ENCODE peak calls at places on chromosomes 11 and 22, in six cellular contexts. K is right atrium auricular region, J is Right ventricle myocardium superior, H is T-cell, I is smooth muscle cell of the brain vasculature, T is IMR-90. B is an unnamed sample.

GRCh38 chr11:86069408-86070086 is 663 bp upstream of the PICALM start:
- DNase-seq in K (peak), J (no peak), H (peak), I (no peak), T (peak), B (peak)

GRCh38 chr11:126442523-126442922 is 87.0 kb downstream of the ST3GAL4 start:
- DNase-seq in K (no peak), J (no peak), H (no peak), I (no peak), T (no peak), B (no peak)

GRCh38 chr11:97854877-97855276 is 1165.9 kb upstream of the CNTN5 start:
- DNase-seq in K (no peak), J (no peak), H (no peak), I (no peak), T (no peak), B (no peak)

GRCh38 chr11:15800121-15800800 is 556.1 kb downstream of the SOX6 start:
- DNase-seq in K (peak), J (peak), H (peak), I (no peak), T (peak), B (no peak)

GRCh38 chr11:123543796-123544195 is 110.6 kb downstream of the SCN3B start:
- DNase-seq in K (no peak), J (no peak), H (no peak), I (no peak), T (peak), B (no peak)

GRCh38 chr11:417652-418342 is 3.0 kb upstream of the SIGIRR start:
- DNase-seq in K (no peak), J (peak), H (no peak), I (no peak), T (no peak), B (no peak)

GRCh38 chr11:44852159-44852707 is 98.5 kb downstream of the TP53I11 start:
- DNase-seq in K (no peak), J (no peak), H (no peak), I (no peak), T (peak), B (no peak)

GRCh38 chr11:111097191-111097590 is 148.3 kb upstream of the POU2AF2 start:
- DNase-seq in K (peak), J (peak), H (no peak), I (no peak), T (peak), B (no peak)

GRCh38 chr11:126226334-126227084 is 14.9 kb downstream of the FAM118B start:
- DNase-seq in K (no peak), J (no peak), H (no peak), I (no peak), T (no peak), B (no peak)

GRCh38 chr11:35781342-35782171 is 119.0 kb downstream of the TRIM44 start:
- DNase-seq in K (no peak), J (no peak), H (no peak), I (no peak), T (peak), B (no peak)

GRCh38 chr22:30809086-30809485 is 114.4 kb downstream of the OSBP2 start:
- DNase-seq in K (no peak), J (no peak), H (no peak), I (no peak), T (peak), B (no peak)

GRCh38 chr11:67438121-67438902 is 830 bp upstream of the PTPRCAP start:
- DNase-seq in K (no peak), J (no peak), H (peak), I (no peak), T (no peak), B (no peak)

GRCh38 chr11:65482306-65482850 is 16.5 kb upstream of the MALAT1 start:
- DNase-seq in K (no peak), J (no peak), H (no peak), I (no peak), T (no peak), B (no peak)

GRCh38 chr11:68049509-68050370 is 10.9 kb downstream of the TCIRG1 start:
- DNase-seq in K (no peak), J (no peak), H (no peak), I (no peak), T (no peak), B (no peak)

GRCh38 chr11:61141601-61142028 is 19.6 kb downstream of the VPS37C start:
- DNase-seq in K (no peak), J (peak), H (no peak), I (no peak), T (no peak), B (no peak)

GRCh38 chr11:38524945-38525344 is 1926.9 kb upstream of the RAG2 start:
- DNase-seq in K (no peak), J (no peak), H (no peak), I (no peak), T (no peak), B (no peak)

GRCh38 chr11:35322321-35322979 is 96.9 kb downstream of the SLC1A2 start:
- DNase-seq in K (no peak), J (no peak), H (no peak), I (no peak), T (no peak), B (no peak)

GRCh38 chr11:13114566-13115465 is 105.7 kb downstream of the RASSF10 start:
- DNase-seq in K (no peak), J (no peak), H (no peak), I (no peak), T (no peak), B (peak)

GRCh38 chr11:35515224-35515623 is 10.2 kb downstream of the PAMR1 start:
- DNase-seq in K (no peak), J (no peak), H (no peak), I (no peak), T (peak), B (no peak)

GRCh38 chr11:10500263-10500601 is 40.8 kb downstream of the RNF141 start:
- DNase-seq in K (peak), J (no peak), H (no peak), I (no peak), T (no peak), B (no peak)

GRCh38 chr11:96567193-96567592 is 177.4 kb downstream of the JRKL start:
- DNase-seq in K (no peak), J (no peak), H (no peak), I (no peak), T (no peak), B (no peak)

GRCh38 chr11:64472593-64473455 is 113.9 kb downstream of the RPS6KA4 start:
- DNase-seq in K (no peak), J (no peak), H (no peak), I (no peak), T (no peak), B (no peak)